ENCODE peak calls at places on chromosome 6, in eight cellular contexts. One of them, this sample, is unnamed.

GRCh38 chr6:5984150-5985089 is 22.3 kb downstream of the NRN1 start:
- DNase-seq in HT-29: no peak
- DNase-seq in pancreas: no peak
- DNase-seq in KBM-7: no peak
- DNase-seq in vagina: no peak
- DNase-seq in H54: no peak
- DNase-seq in activated gamma-delta T cell: no peak
- DNase-seq in GM23248: no peak
- DNase-seq in this sample: no peak

GRCh38 chr6:90241229-90241873 is 55.3 kb downstream of the BACH2 start:
- DNase-seq in pancreas: no peak
- DNase-seq in GM23248: no peak
- DNase-seq in HT-29: no peak
- DNase-seq in activated gamma-delta T cell: no peak
- DNase-seq in H54: no peak
- DNase-seq in KBM-7: no peak
- DNase-seq in vagina: no peak
- DNase-seq in this sample: no peak

GRCh38 chr6:52416629-52417151 is 3.5 kb upstream of the EFHC1 start:
- DNase-seq in HT-29: peak; percentile 90
- DNase-seq in activated gamma-delta T cell: no peak
- DNase-seq in KBM-7: peak; percentile 85
- DNase-seq in GM23248: peak; percentile 80
- DNase-seq in pancreas: no peak
- DNase-seq in H54: peak; percentile 44
- DNase-seq in vagina: no peak
- DNase-seq in this sample: peak; percentile 70

GRCh38 chr6:129186988-129187387 is 304.1 kb downstream of the LAMA2 start:
- DNase-seq in HT-29: no peak
- DNase-seq in KBM-7: no peak
- DNase-seq in GM23248: peak; percentile 92
- DNase-seq in vagina: no peak
- DNase-seq in H54: no peak
- DNase-seq in pancreas: no peak
- DNase-seq in activated gamma-delta T cell: no peak
- DNase-seq in this sample: no peak

GRCh38 chr6:73032586-73032985 is 192.7 kb downstream of the KHDC1L start:
- DNase-seq in vagina: no peak
- DNase-seq in pancreas: no peak
- DNase-seq in HT-29: no peak
- DNase-seq in activated gamma-delta T cell: no peak
- DNase-seq in GM23248: peak; percentile 74
- DNase-seq in KBM-7: no peak
- DNase-seq in H54: peak; percentile 16
- DNase-seq in this sample: no peak

GRCh38 chr6:125066964-125067363 is 86.6 kb upstream of the TPD52L1 start:
- DNase-seq in GM23248: no peak
- DNase-seq in pancreas: no peak
- DNase-seq in activated gamma-delta T cell: no peak
- DNase-seq in KBM-7: peak; percentile 68
- DNase-seq in vagina: no peak
- DNase-seq in H54: no peak
- DNase-seq in HT-29: peak; percentile 69
- DNase-seq in this sample: peak; percentile 15

GRCh38 chr6:111806561-111807497 is 66.4 kb downstream of the FYN start:
- DNase-seq in GM23248: no peak
- DNase-seq in vagina: no peak
- DNase-seq in activated gamma-delta T cell: no peak
- DNase-seq in pancreas: no peak
- DNase-seq in KBM-7: no peak
- DNase-seq in H54: no peak
- DNase-seq in HT-29: no peak
- DNase-seq in this sample: no peak

GRCh38 chr6:143196525-143197225 is 136.0 kb downstream of the AIG1 start:
- DNase-seq in KBM-7: no peak
- DNase-seq in vagina: no peak
- DNase-seq in HT-29: no peak
- DNase-seq in GM23248: peak; percentile 52
- DNase-seq in H54: no peak
- DNase-seq in pancreas: no peak
- DNase-seq in activated gamma-delta T cell: no peak
- DNase-seq in this sample: peak; percentile 2

GRCh38 chr6:37210313-37210898 is 40.5 kb downstream of the PIM1 start:
- DNase-seq in KBM-7: peak; percentile 85
- DNase-seq in HT-29: peak; percentile 95
- DNase-seq in activated gamma-delta T cell: no peak
- DNase-seq in H54: peak; percentile 58
- DNase-seq in GM23248: peak; percentile 83
- DNase-seq in pancreas: no peak
- DNase-seq in vagina: no peak
- DNase-seq in this sample: peak; percentile 75

GRCh38 chr6:29887330-29887818 is 55.0 kb upstream of the HLA-A start:
- DNase-seq in H54: no peak
- DNase-seq in pancreas: peak; percentile 70
- DNase-seq in GM23248: peak; percentile 64
- DNase-seq in vagina: peak; percentile 92
- DNase-seq in activated gamma-delta T cell: no peak
- DNase-seq in HT-29: peak; percentile 16
- DNase-seq in KBM-7: peak; percentile 22
- DNase-seq in this sample: no peak